ENCODE peak calls at places on chromosomes 7 and 10, in four cellular contexts. C, A, E and D are unnamed samples.

GRCh38 chr10:14583252-14583651 is 191.4 kb downstream of the FAM107B start:
- DNase-seq in A (no peak), C (no peak), E (no peak), D (no peak)

GRCh38 chr7:12721286-12721830 is 33.9 kb downstream of the ARL4A start:
- DNase-seq in C (no peak), A (no peak), E (no peak), D (no peak)

GRCh38 chr10:121380211-121380610 is 218.0 kb downstream of the FGFR2 start:
- DNase-seq in A (no peak), E (no peak), C (no peak), D (no peak)

GRCh38 chr7:21086688-21087087 is 300.0 kb upstream of the SP8 start:
- DNase-seq in C (no peak), E (no peak), A (no peak), D (no peak)

GRCh38 chr7:147990079-147990478 is 600.5 kb upstream of the C7orf33 start:
- DNase-seq in A (no peak), E (no peak), C (no peak), D (no peak)

GRCh38 chr7:159143780-159144755 is 599 bp downstream of the VIPR2 start:
- DNase-seq in A (no peak), E (no peak), C (no peak), D (no peak)

GRCh38 chr7:17176633-17177032 is 121.8 kb upstream of the AHR start:
- DNase-seq in A (no peak), E (no peak), C (no peak), D (no peak)

GRCh38 chr7:88254721-88255120 is 34.9 kb upstream of the SRI start:
- DNase-seq in C (peak), A (no peak), E (no peak), D (no peak)

GRCh38 chr7:140304071-140304799 is 94.1 kb downstream of the SLC37A3 start:
- DNase-seq in C (no peak), E (no peak), A (no peak), D (peak)

GRCh38 chr10:17662193-17663138 is 18.5 kb downstream of the STAM start:
- DNase-seq in A (no peak), C (no peak), E (no peak), D (no peak)

GRCh38 chr7:33400214-33400538 is 270.8 kb downstream of the BBS9 start:
- DNase-seq in C (no peak), A (no peak), E (no peak), D (no peak)

GRCh38 chr7:87003872-87004798 is 55.3 kb downstream of the ELAPOR2 start:
- DNase-seq in C (no peak), A (no peak), E (no peak), D (no peak)

GRCh38 chr7:19930051-19930450 is 156.6 kb upstream of the TMEM196 start:
- DNase-seq in E (no peak), A (no peak), C (no peak), D (no peak)

GRCh38 chr7:152866791-152867481 is 107.4 kb downstream of the ACTR3B start:
- DNase-seq in A (no peak), C (no peak), E (no peak), D (no peak)

GRCh38 chr7:50266893-50267386 is 37.6 kb upstream of the IKZF1 start:
- DNase-seq in C (no peak), A (peak), E (no peak), D (peak)

GRCh38 chr7:130485734-130486113 is 6.2 kb upstream of the MEST start:
- DNase-seq in C (no peak), A (no peak), E (no peak), D (no peak)

GRCh38 chr7:130489140-130489967 is 2.5 kb upstream of the MEST start:
- DNase-seq in A (no peak), E (no peak), C (no peak), D (no peak)

GRCh38 chr7:130488376-130489139 is 3.3 kb upstream of the MEST start:
- DNase-seq in C (no peak), E (no peak), A (no peak), D (no peak)

GRCh38 chr7:130486963-130487324 is 4.9 kb upstream of the MEST start:
- DNase-seq in A (no peak), C (no peak), E (no peak), D (no peak)

DNA sequence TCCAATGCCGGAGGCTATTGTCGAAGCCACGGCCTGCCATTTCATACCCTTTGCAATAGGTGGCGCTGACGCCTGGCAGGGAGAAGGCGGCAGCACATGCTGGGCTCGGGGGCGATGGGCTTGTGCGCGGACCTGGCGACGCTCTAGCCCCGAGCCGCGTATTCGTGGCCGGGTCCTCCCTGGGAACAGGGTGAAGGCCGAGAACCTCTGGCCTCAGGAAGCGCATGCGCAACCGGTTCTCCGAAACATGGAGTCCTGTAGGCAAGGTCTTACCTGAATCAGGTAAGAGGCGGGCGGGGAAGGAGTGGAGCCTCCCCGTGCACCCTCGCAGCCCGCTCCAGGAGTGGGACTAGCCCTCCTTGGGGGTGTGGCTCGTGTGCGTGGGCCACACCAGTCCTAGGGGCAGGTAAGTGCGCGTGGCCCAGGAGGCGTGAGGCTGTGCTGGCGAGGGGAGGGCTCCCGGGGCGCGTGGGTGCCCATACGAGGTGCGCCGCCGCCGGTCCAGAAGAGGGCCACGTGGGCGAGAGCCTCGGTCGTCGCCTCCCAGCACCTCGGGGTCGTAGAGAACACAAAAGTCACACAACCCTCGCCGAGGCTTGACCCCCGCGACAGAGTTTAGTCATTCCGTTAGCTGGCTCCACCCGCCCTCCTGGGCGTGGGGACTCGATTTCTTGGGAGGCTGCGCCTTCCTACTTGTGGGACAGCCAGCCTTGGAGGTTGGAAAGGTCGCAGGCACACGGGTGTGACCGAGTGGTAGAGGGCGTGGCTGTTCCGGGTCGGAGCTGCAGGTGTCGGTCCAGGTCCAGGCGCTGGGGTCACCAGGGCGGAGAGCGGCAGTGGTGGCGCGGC is 5.5 kb upstream of the MEST start:
- DNase-seq in C (peak), A (peak), E (peak), D (no peak)
- TF ChIP-seq SIN3A in C (no peak), A (no peak), E (peak), D (no peak)

GRCh38 chr7:48786951-48787350 is 137.4 kb upstream of the CDC14C start:
- DNase-seq in E (no peak), A (no peak), C (no peak), D (no peak)
- TF ChIP-seq SIN3A in E (no peak), A (no peak), C (no peak), D (no peak)

DNA sequence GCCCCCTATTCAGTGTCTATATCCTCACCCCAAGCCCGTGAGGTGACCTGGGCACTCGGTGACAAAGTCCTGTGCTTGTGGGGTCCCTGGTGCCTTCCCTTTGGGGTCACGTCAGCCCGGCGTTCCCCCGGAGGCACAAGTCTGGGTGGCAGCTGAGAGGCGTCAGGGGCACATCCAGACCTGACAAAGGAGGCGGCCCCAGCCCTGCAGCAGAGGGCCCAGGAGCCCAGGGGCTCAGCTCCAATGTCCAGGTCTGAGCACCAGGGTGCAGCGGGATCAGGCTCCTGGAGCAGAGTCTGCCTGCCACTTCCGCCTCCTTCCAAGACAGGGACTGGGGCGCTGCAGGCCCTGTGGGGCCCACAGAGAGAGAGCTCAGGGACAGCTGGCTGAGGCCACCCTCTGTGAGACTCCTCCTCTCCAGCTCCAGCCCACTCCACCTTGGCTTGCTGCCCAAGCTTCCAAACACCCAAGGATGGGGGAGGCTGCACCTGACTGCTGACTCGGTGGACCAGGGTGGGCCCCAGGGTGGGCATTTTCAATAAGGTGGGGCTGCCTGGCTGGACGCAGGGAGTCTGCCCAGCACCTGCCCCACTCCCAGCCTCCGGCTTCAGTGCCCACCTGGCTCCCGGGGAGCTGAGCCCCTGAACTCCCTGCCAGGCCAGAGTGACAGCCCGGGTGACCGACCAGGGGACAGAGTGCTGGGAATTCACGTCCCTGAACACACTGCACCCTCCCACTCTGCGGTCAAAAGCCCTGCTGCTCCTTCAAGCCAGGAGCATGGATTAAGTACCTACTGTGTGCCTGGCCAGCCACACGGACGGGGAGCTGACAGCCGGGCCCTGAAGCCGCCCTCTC is 1.0 kb upstream of the KNDC1 start:
- DNase-seq in A (peak), C (no peak), E (no peak), D (no peak)
- TF ChIP-seq SIN3A in A (no peak), C (no peak), E (no peak), D (no peak)

GRCh38 chr7:121327671-121328070 is 1.1 kb upstream of the WNT16 start:
- DNase-seq in C (no peak), A (no peak), E (no peak), D (no peak)

GRCh38 chr7:121329460-121330052 is 756 bp downstream of the WNT16 start:
- DNase-seq in A (no peak), E (no peak), C (no peak), D (no peak)

GRCh38 chr7:121330053-121330833 is 1.4 kb downstream of the WNT16 start:
- DNase-seq in E (no peak), C (no peak), A (peak), D (no peak)

GRCh38 chr7:121331048-121331447 is 2.2 kb downstream of the WNT16 start:
- DNase-seq in E (no peak), C (no peak), A (no peak), D (no peak)

GRCh38 chr7:121328508-121329459 is at the start of gene WNT16:
- DNase-seq in E (no peak), C (peak), A (peak), D (no peak)
- TF ChIP-seq SIN3A in E (no peak), C (peak), A (no peak), D (no peak)

GRCh38 chr7:125057974-125058373 is 128.3 kb upstream of the POT1 start:
- DNase-seq in E (no peak), C (no peak), A (no peak), D (no peak)

GRCh38 chr7:125065546-125065945 is 135.9 kb upstream of the POT1 start:
- DNase-seq in A (no peak), C (no peak), E (no peak), D (no peak)

GRCh38 chr7:125055376-125055775 is 125.8 kb upstream of the POT1 start:
- DNase-seq in C (no peak), E (no peak), A (no peak), D (no peak)

GRCh38 chr7:125061776-125062397 is 132.3 kb upstream of the POT1 start:
- DNase-seq in E (no peak), A (no peak), C (peak), D (no peak)

DNA sequence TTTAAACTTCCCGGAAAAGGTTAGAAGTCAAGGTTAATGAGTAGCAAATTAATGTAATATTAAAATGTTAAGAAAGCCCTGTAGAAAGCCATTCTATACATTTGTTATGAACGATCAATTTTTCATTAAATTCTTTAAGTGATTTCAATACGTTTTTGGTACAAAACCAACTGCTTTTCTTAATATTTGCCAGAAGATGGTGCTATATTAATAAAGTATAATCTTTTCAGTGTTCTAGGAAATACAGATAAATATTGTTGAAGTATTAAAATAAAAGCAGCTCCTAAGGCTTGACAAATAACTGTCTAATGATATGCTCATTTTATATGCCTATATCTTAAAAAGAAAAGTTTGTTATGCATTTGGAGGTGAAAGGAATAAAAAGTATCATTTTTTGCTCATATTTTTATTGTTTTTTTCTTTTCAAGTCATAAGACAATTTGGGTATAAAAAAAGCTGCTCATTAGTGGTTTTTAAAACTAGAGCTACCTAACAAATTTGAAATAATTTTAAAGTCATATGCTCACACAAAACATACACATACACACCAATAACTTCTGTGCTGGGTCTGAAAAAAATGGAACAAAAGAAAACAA is 130.3 kb upstream of the POT1 start:
- DNase-seq in A (no peak), C (no peak), E (no peak), D (no peak)
- TF ChIP-seq SIN3A in A (no peak), C (no peak), E (no peak), D (no peak)

GRCh38 chr10:112022196-112022595 is 161.4 kb downstream of the GPAM start:
- DNase-seq in A (no peak), C (no peak), E (no peak), D (no peak)
- TF ChIP-seq SIN3A in A (no peak), C (no peak), E (no peak), D (no peak)

GRCh38 chr7:106199813-106200364 is 84.9 kb downstream of the NAMPT start:
- DNase-seq in A (no peak), E (no peak), C (no peak), D (no peak)

GRCh38 chr7:106193661-106194060 is 81.5 kb upstream of the SYPL1 start:
- DNase-seq in C (no peak), A (no peak), E (no peak), D (no peak)

GRCh38 chr7:106201176-106201575 is 83.6 kb downstream of the NAMPT start:
- DNase-seq in C (no peak), A (no peak), E (no peak), D (no peak)

GRCh38 chr7:106199024-106199423 is 85.8 kb downstream of the NAMPT start:
- DNase-seq in C (no peak), A (no peak), E (no peak), D (no peak)

DNA sequence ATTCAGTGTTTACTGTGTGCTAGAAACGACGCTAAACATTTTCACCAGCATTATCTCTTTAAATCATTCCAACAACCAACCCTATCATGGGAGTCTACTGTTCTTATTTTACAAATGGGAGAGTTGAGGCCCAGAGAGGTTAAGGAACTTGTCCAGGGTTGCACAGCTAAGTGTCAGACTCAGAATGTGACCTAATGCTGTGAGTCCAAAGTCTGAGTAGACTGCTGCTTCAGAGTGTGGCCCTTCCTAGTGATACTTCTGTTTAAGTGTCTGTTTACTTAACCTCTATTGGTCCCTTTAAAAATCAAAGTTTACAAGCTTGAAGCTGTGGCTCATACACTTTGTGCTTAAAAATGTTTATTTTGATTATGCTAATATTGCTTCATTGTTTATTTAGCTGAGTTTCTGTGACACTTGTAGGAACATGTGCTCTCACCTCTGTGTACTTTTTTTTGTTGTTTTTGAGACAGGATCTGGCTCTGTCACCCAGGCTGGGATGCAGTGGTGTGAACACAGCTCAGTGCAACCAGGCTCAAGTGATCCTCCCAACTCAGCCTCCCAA is 84.4 kb upstream of the SYPL1 start:
- DNase-seq in E (no peak), C (no peak), A (no peak), D (no peak)
- TF ChIP-seq SIN3A in E (no peak), C (no peak), A (no peak), D (no peak)

GRCh38 chr10:110699859-110700468 is 55.8 kb downstream of the RBM20 start:
- DNase-seq in C (no peak), A (no peak), E (no peak), D (no peak)
- TF ChIP-seq SIN3A in C (no peak), A (no peak), E (no peak), D (no peak)

GRCh38 chr10:77531441-77532001 is 106.1 kb downstream of the KCNMA1 start:
- DNase-seq in A (peak), E (no peak), C (peak), D (no peak)
- TF ChIP-seq SIN3A in A (no peak), E (no peak), C (peak), D (no peak)